ENCODE peak calls at places on chromosomes 13 and 19, in six cellular contexts. L, Y, O, G, K and T are unnamed samples.

GRCh38 chr19:15263361-15263985 is 31.2 kb upstream of the EPHX3 start:
- DNase-seq in Y (no peak), K (no peak), G (no peak), O (no peak), L (no peak), T (no peak)

GRCh38 chr19:10593820-10594637 is 6.9 kb upstream of the AP1M2 start:
- DNase-seq in L (peak), Y (no peak), O (no peak), K (peak), G (no peak), T (peak)

GRCh38 chr13:61192826-61193225 is 222.8 kb downstream of the PCDH20 start:
- DNase-seq in L (no peak), O (no peak), K (no peak), G (no peak), Y (no peak), T (no peak)

GRCh38 chr19:1914826-1915341 is 9.7 kb downstream of the ADAT3 start:
- DNase-seq in K (no peak), O (no peak), L (no peak), G (no peak), Y (no peak), T (no peak)

GRCh38 chr19:342128-342455 is 2.5 kb downstream of the MIER2 start:
- DNase-seq in G (no peak), Y (no peak), O (no peak), L (no peak), K (no peak), T (no peak)

GRCh38 chr13:45195421-45195820 is 5.4 kb downstream of the KCTD4 start:
- DNase-seq in O (no peak), G (no peak), Y (no peak), L (no peak), K (no peak), T (no peak)

GRCh38 chr19:3392480-3392879 is 26.1 kb downstream of the NFIC start:
- DNase-seq in Y (no peak), K (no peak), O (no peak), L (no peak), G (no peak), T (no peak)

GRCh38 chr13:94435604-94436226 is 43.8 kb downstream of the DCT start:
- DNase-seq in Y (peak), O (no peak), K (no peak), L (no peak), G (no peak), T (no peak)

GRCh38 chr19:51552996-51553725 is 17.9 kb upstream of the ZNF175 start:
- DNase-seq in G (peak), Y (peak), K (peak), L (no peak), O (no peak), T (no peak)

GRCh38 chr13:40961826-40962225 is 57.3 kb downstream of the ELF1 start:
- DNase-seq in G (no peak), O (no peak), L (no peak), K (no peak), Y (no peak), T (no peak)

GRCh38 chr13:51819544-51819943 is 15.6 kb upstream of the DHRS12 start:
- DNase-seq in L (no peak), G (no peak), O (no peak), Y (no peak), K (no peak), T (no peak)

GRCh38 chr19:19115954-19116353 is 22.3 kb downstream of the TMEM161A start:
- DNase-seq in G (peak), K (peak), L (no peak), O (no peak), Y (no peak), T (no peak)

GRCh38 chr19:14450168-14450874 is 17.2 kb downstream of the PKN1 start:
- DNase-seq in L (no peak), K (no peak), Y (peak), G (no peak), O (no peak), T (no peak)

GRCh38 chr19:1580382-1580781 is 12.3 kb upstream of the MEX3D start:
- DNase-seq in O (no peak), L (no peak), K (no peak), Y (no peak), G (no peak), T (no peak)

GRCh38 chr13:110663044-110663443 is 42.9 kb downstream of the CARS2 start:
- DNase-seq in G (no peak), Y (no peak), K (no peak), O (no peak), L (no peak), T (peak)

GRCh38 chr13:26202365-26202972 is 19.6 kb downstream of the RNF6 start:
- DNase-seq in O (no peak), K (no peak), Y (no peak), G (no peak), L (no peak), T (no peak)

GRCh38 chr13:97753269-97753668 is 200.2 kb upstream of the IPO5 start:
- DNase-seq in L (no peak), O (no peak), K (no peak), G (no peak), Y (no peak), T (no peak)

GRCh38 chr13:101144808-101145419 is 271.4 kb downstream of the NALCN start:
- DNase-seq in Y (no peak), K (no peak), L (peak), O (no peak), G (no peak), T (no peak)

GRCh38 chr13:105918842-105919741 is 616.4 kb downstream of the EFNB2 start:
- DNase-seq in L (no peak), O (no peak), K (no peak), G (peak), Y (peak), T (no peak)

GRCh38 chr19:41548954-41549688 is 26.8 kb upstream of the CEACAM21 start:
- DNase-seq in G (no peak), O (no peak), K (no peak), Y (no peak), L (no peak), T (no peak)

GRCh38 chr13:101140087-101140770 is 276.1 kb downstream of the NALCN start:
- DNase-seq in L (no peak), K (no peak), G (no peak), O (no peak), Y (no peak), T (no peak)

DNA sequence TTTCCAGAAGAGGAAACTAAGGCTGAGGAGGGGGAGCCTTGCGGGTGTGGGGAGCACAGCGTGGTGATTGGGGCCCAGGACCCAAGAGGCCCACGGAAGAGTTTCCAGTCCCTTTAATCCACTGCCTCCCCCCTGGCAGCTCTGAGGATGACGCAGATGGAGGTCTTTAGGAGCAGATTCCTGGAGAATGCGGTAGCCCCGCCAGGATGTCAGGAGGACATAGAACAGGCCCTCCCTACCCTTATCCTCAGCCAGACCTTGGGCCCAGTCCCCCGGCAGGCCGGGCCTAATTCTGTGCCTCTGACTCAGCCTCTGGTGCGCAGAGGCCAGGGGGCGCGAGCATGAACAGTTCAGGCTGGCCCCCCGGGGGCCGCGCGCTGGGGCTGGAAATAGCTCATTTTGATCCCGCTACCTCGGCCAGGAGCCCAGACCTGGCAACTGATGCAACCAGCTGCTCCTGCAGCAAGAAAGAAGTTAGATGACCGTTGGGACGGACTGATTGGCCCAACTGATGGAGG is 461 bp upstream of the HSPB6 start:
- DNase-seq in O (peak), L (no peak), Y (peak), K (peak), G (peak), T (peak)
- TF ChIP-seq POLR2A in O (peak), L (no peak), Y (no peak), K (peak), G (no peak), T (no peak)

DNA sequence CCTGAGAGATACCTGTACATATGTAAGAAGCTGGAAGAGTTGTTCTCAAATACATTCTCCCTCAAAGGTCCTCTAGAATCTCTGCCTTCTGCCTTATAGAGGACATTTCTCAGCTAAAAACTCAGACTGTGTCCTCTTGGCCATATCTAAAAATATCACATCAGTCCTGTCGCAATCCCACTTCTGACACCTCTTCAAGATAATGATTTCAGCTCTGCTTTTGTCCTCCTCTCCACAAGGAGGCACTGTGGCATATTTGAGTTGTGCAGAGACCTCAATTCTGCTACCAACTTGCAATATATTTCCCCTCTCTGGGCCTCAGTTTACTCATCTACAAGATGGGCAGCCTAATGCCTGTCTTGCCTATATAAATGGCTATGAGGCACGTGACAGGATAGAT is 16.6 kb downstream of the ADAMTS10 start:
- DNase-seq in K (no peak), G (no peak), L (no peak), O (no peak), Y (no peak), T (no peak)
- TF ChIP-seq CTCF in K (peak), G (no peak), L (peak), O (no peak), Y (peak), T (no peak)

GRCh38 chr19:37468961-37469777 is at the start of gene ZNF570:
- DNase-seq in K (peak), L (peak), O (peak), Y (peak), G (peak), T (peak)
- TF ChIP-seq POLR2A in K (no peak), L (peak), O (peak), Y (peak), G (peak), T (no peak)

GRCh38 chr19:23273594-23274412 is 23.6 kb upstream of the ZNF724 start:
- DNase-seq in L (peak), O (peak), K (peak), G (peak), Y (peak), T (peak)

DNA sequence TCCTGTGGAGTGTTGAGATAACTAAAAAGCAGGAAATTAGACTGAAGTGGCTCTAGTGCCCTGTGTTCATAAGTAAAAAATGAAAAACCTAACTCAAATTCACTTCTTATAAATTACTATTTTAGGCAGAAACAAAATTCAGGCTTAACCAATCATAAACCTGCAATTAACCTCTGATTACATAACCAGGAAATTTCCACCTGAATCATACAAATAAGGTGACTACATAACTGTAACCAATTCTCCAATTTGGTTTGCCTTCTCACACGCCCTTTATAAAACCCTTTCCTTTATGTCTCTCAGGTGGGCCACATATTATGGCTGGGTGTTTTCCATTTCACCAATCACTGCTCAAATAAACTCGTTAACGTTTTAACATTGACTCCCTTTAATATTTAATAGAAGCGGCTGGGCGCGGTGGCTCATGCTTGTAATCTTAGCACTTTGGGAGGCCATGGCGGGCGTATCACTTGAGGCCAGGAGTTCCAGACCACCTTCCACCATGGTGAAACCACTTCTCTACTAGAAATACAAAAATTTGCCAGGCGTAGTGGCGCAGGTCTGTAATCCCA is 22.9 kb upstream of the ZNF724 start:
- DNase-seq in L (no peak), Y (no peak), K (no peak), G (no peak), O (no peak), T (no peak)
- TF ChIP-seq CTCF in L (no peak), Y (no peak), K (no peak), G (no peak), O (no peak), T (no peak)

DNA sequence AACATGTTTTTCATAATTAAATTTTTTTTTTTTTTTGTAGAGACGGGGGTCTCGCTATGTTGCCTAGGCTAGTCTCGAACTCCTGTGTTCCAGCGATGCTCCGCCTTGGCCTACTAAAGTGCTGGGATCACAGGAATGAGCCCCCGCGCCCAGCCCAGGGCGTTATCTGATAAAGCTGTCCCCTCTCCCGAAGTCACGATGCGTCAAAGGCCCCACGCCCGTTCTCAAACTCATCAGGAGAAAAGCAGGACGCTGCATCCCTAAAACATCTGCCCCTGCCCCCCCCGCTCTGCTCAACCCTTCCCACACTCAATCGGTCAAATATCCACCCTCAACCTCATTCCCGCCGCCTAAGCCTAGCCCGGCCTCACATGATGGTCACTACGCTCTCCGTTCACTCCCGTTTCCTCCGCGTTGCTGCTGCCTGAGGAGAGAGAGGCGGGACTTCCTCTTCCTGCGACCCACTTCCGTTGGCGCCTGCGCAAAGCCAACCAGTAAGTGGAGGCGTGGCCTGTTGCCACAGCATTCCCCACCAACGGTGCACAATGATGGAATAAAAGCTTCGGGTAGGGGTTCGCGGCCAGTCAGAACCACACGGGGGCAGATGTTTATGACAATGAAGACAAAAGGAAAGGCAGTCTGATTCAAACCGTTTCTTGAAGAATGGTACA is at the start of gene SNRPD2:
- DNase-seq in O (peak), L (peak), K (peak), G (peak), Y (peak), T (peak)
- TF ChIP-seq POLR2A in O (peak), L (peak), K (peak), G (peak), Y (peak), T (no peak)

DNA sequence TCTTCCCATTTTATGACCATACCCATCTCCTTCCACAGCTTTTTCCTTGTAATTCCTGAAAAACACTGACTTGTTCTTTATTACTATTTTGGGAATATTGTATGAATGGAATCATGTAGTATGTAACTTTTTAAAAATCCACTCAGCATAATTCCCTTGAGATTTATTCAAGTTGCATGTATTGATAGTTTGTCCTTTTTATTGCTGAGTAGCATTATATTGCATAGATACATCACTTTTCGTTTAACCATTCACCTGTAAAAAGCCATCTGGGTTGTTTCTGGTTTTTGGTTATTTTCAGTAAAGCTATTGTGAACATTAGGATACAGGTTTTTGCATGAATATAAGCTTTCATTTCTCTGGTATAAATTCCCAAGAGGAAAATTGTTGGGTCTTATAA is 115.4 kb downstream of the GPC5 start:
- DNase-seq in G (no peak), K (no peak), O (no peak), L (no peak), Y (no peak), T (no peak)
- TF ChIP-seq CTCF in G (no peak), K (no peak), O (no peak), L (no peak), Y (no peak), T (no peak)

GRCh38 chr19:58400916-58401824 is 5.7 kb downstream of the RNF225 start:
- DNase-seq in K (peak), G (peak), Y (peak), O (peak), L (peak), T (peak)
- TF ChIP-seq POLR2A in K (peak), G (peak), Y (peak), O (peak), L (peak), T (no peak)

GRCh38 chr19:47363758-47364529 is 14.8 kb downstream of the DHX34 start:
- DNase-seq in K (no peak), Y (no peak), L (no peak), G (no peak), O (no peak), T (no peak)

GRCh38 chr19:47356900-47357299 is 7.8 kb downstream of the DHX34 start:
- DNase-seq in O (no peak), K (no peak), G (no peak), L (no peak), Y (no peak), T (no peak)

GRCh38 chr19:47353307-47353712 is 4.2 kb downstream of the DHX34 start:
- DNase-seq in L (no peak), G (peak), Y (no peak), K (no peak), O (no peak), T (no peak)

GRCh38 chr19:47362321-47362720 is 13.2 kb downstream of the DHX34 start:
- DNase-seq in Y (no peak), O (no peak), K (no peak), G (no peak), L (no peak), T (no peak)

GRCh38 chr19:47357788-47358680 is 8.9 kb downstream of the DHX34 start:
- DNase-seq in K (no peak), O (no peak), L (no peak), Y (peak), G (no peak), T (no peak)
- TF ChIP-seq CTCF in K (no peak), O (no peak), L (peak), Y (peak), G (no peak), T (no peak)

GRCh38 chr19:50190439-50190891 is 13.0 kb upstream of the MYH14 start:
- DNase-seq in G (peak), O (no peak), L (peak), K (no peak), Y (no peak), T (no peak)

GRCh38 chr19:50191270-50191669 is 12.2 kb upstream of the MYH14 start:
- DNase-seq in O (no peak), Y (no peak), L (peak), G (no peak), K (no peak), T (no peak)

GRCh38 chr19:50195224-50195623 is 8.2 kb upstream of the MYH14 start:
- DNase-seq in Y (no peak), K (no peak), O (no peak), G (no peak), L (no peak), T (no peak)

GRCh38 chr19:50189326-50189725 is 14.1 kb upstream of the MYH14 start:
- DNase-seq in Y (no peak), L (no peak), K (no peak), O (no peak), G (peak), T (no peak)

GRCh38 chr19:50192463-50193211 is 10.8 kb upstream of the MYH14 start:
- DNase-seq in G (no peak), L (no peak), Y (no peak), O (no peak), K (no peak), T (no peak)
- TF ChIP-seq POLR2A in G (no peak), L (no peak), Y (no peak), O (no peak), K (no peak), T (no peak)